ENCODE peak calls at places on chromosomes 7 and 10, in six cellular contexts. I is gastrocnemius medialis, L is keratinocyte, Q is right lobe of liver, F is endothelial cell of umbilical vein, T is psoas muscle. D is an unnamed sample.

GRCh38 chr10:35349389-35349915 is 13.1 kb downstream of the CCNY start:
- DNase-seq in L (no peak), I (no peak), F (no peak), T (no peak), Q (no peak), D (no peak)

GRCh38 chr10:5942471-5942870 is 34.9 kb downstream of the IL15RA start:
- DNase-seq in Q (peak; percentile 60), T (peak; percentile 75), I (peak; percentile 56), F (peak; percentile 81), L (no peak), D (no peak)

GRCh38 chr10:70300461-70300860 is 16.7 kb upstream of the NPFFR1 start:
- DNase-seq in T (no peak), F (no peak), Q (no peak), I (no peak), L (no peak), D (no peak)

GRCh38 chr10:22246680-22247391 is 29.0 kb upstream of the EBLN1 start:
- DNase-seq in F (peak; percentile 79), I (no peak), T (no peak), Q (no peak), L (peak; percentile 95), D (peak; percentile 37)

GRCh38 chr10:26220901-26221300 is 4.3 kb downstream of the GAD2 start:
- DNase-seq in I (no peak), L (no peak), Q (no peak), T (no peak), F (no peak), D (no peak)

GRCh38 chr7:100493476-100494264 is 9.9 kb downstream of the NYAP1 start:
- DNase-seq in Q (no peak), L (no peak), F (peak; percentile 46), T (peak; percentile 70), I (no peak), D (no peak)

GRCh38 chr7:91266931-91267557 is 2.8 kb downstream of the FZD1 start:
- DNase-seq in F (no peak), T (no peak), I (no peak), Q (no peak), L (no peak), D (no peak)

GRCh38 chr10:98602224-98602623 is 155.5 kb upstream of the HPS1 start:
- DNase-seq in I (no peak), F (no peak), T (no peak), L (no peak), Q (no peak), D (no peak)

GRCh38 chr7:40306596-40306995 is 171.8 kb downstream of the SUGCT start:
- DNase-seq in Q (no peak), I (no peak), L (no peak), T (no peak), F (peak; percentile 69), D (no peak)

GRCh38 chr10:3237055-3237454 is 64.5 kb upstream of the PITRM1 start:
- DNase-seq in I (no peak), F (no peak), T (no peak), Q (no peak), L (no peak), D (no peak)

GRCh38 chr7:66236713-66237303 is 31.7 kb downstream of the TPST1 start:
- DNase-seq in I (no peak), L (no peak), T (no peak), F (no peak), Q (no peak), D (no peak)

GRCh38 chr7:46696741-46697140 is 775.7 kb upstream of the IGFBP3 start:
- DNase-seq in I (no peak), L (no peak), F (no peak), Q (no peak), T (no peak), D (no peak)

GRCh38 chr7:34849163-34849960 is 187.9 kb downstream of the DPY19L1 start:
- DNase-seq in T (no peak), L (no peak), Q (no peak), F (peak; percentile 21), I (no peak), D (no peak)

GRCh38 chr7:31373337-31374289 is 33.1 kb upstream of the NEUROD6 start:
- DNase-seq in I (no peak), T (no peak), L (peak; percentile 17), Q (peak; percentile 62), F (peak; percentile 24), D (peak; percentile 31)

GRCh38 chr10:72272689-72273409 is 875 bp upstream of the DDIT4 start:
- DNase-seq in Q (peak; percentile 96), F (peak; percentile 85), L (no peak), T (peak; percentile 98), I (peak; percentile 98), D (peak; percentile 73)

GRCh38 chr7:124489925-124490324 is 275.7 kb downstream of the GPR37 start:
- DNase-seq in I (no peak), L (no peak), F (no peak), Q (peak; percentile 44), T (no peak), D (no peak)

GRCh38 chr10:118463740-118464139 is 121.6 kb upstream of the FAM204A start:
- DNase-seq in T (no peak), L (no peak), F (no peak), I (no peak), Q (no peak), D (no peak)

GRCh38 chr10:93254180-93254847 is 180.6 kb downstream of the CYP26A1 start:
- DNase-seq in L (no peak), I (no peak), T (no peak), Q (peak; percentile 52), F (no peak), D (no peak)

GRCh38 chr7:44814956-44815355 is 18.5 kb downstream of the PPIA start:
- DNase-seq in L (no peak), Q (no peak), F (no peak), I (no peak), T (no peak), D (no peak)

GRCh38 chr10:11397980-11398580 is 213.4 kb downstream of the USP6NL start:
- DNase-seq in L (no peak), T (peak; percentile 81), I (peak; percentile 35), Q (no peak), F (no peak), D (peak; percentile 78)

GRCh38 chr7:28988091-28988490 is 30.0 kb upstream of the TRIL start:
- DNase-seq in L (no peak), I (no peak), F (no peak), T (no peak), Q (no peak), D (no peak)

GRCh38 chr7:26627871-26628270 is 236.5 kb downstream of the SKAP2 start:
- DNase-seq in L (no peak), F (no peak), I (no peak), Q (no peak), T (no peak), D (no peak)
- H3K4me3 ChIP-seq in L (no peak overlapping the region), F (no peak overlapping the region), I (no peak overlapping the region), Q (no peak overlapping the region), T (no peak overlapping the region), D (no peak overlapping the region)

DNA sequence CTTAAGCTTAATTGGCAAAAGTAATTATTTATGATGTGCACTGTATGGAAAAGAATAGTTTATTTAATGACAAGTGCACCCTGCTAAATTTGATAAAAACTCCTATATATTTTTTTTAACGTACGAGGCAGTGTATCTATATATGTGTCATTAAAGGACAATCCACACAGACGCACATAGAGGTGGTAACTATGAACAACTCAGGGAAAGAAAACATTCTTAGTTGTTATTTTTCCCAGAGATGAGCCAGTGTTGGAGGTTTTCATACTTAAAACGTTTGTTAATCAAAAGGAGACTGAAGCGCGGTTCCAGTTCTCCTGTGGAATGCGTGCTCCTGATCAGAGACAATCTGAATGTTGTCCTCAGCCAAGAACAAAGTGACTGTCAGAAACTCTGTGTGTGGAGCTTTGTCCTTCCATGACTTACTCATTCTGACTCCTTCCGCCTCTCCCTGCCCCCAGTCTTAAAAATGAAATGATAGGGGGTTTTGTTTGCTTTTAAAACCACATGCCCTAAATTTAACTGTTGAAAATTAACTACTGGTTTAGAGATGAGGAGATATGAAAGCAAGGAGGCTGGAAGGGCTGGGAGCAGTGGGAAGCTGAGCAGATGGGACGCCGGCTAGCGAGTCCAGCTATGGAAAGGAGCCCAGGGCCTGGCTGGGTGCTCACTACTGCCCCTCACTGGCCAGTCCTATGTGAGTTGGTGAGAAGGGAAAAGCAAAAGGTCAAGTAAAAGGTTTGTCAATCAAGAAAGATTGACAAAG is 99.6 kb downstream of the SVIL start:
- DNase-seq in I (peak; percentile 61), F (peak; percentile 55), L (no peak), Q (no peak), T (no peak), D (peak; percentile 63)
- TF ChIP-seq CTCF in I (peak; percentile 52), F (peak; percentile 70), L (peak; percentile 43), Q (peak; percentile 39), T (peak; percentile 57), D (peak; percentile 93)

GRCh38 chr7:150975536-150976285 is 2.4 kb downstream of the KCNH2 start:
- DNase-seq in F (no peak), T (no peak), Q (no peak), I (no peak), L (no peak), D (no peak)

GRCh38 chr7:150974468-150975391 is 3.4 kb downstream of the KCNH2 start:
- DNase-seq in F (peak; percentile 12), T (no peak), Q (no peak), L (no peak), I (no peak), D (no peak)

GRCh38 chr7:150978136-150978789 is at the start of gene KCNH2:
- DNase-seq in Q (no peak), F (no peak), L (no peak), T (no peak), I (no peak), D (no peak)

GRCh38 chr7:150977382-150978135 is 562 bp downstream of the KCNH2 start:
- DNase-seq in Q (no peak), F (no peak), I (no peak), T (no peak), L (no peak), D (no peak)

GRCh38 chr7:150976529-150977381 is 1.4 kb downstream of the KCNH2 start:
- DNase-seq in T (no peak), I (no peak), F (no peak), Q (no peak), L (no peak), D (no peak)
- H3K4me3 ChIP-seq in T (no peak overlapping the region), I (no peak overlapping the region), F (no peak overlapping the region), Q (no peak overlapping the region), L (no peak overlapping the region), D (no peak overlapping the region)

GRCh38 chr10:49281461-49281860 is 17.5 kb upstream of the C10orf71 start:
- DNase-seq in T (peak; percentile 35), I (no peak), F (no peak), Q (peak; percentile 32), L (no peak), D (no peak)
- TF ChIP-seq CTCF in T (no peak), I (no peak), F (peak; percentile 27), Q (no peak), L (peak; percentile 23), D (peak; percentile 6)

GRCh38 chr10:14047431-14047830 is 283.3 kb downstream of the FRMD4A start:
- DNase-seq in Q (no peak), T (no peak), F (no peak), I (no peak), L (no peak), D (no peak)
- H3K4me3 ChIP-seq in Q (no peak overlapping the region), T (no peak overlapping the region), F (no peak overlapping the region), I (no peak overlapping the region), L (no peak overlapping the region), D (no peak overlapping the region)